ENCODE peak calls at places on chromosome 18, in five cellular contexts. M, Q, J, I and U are unnamed samples.

GRCh38 chr18:75854174-75854573 is 426.7 kb upstream of the SMIM21 start:
- DNase-seq in M (no peak), Q (no peak), J (peak; percentile 18), I (no peak), U (no peak)

GRCh38 chr18:67241292-67241691 is 275.2 kb downstream of the DSEL start:
- DNase-seq in M (no peak), Q (no peak), J (no peak), I (no peak), U (no peak)

GRCh38 chr18:2758309-2758708 is 88.5 kb upstream of the EMILIN2 start:
- DNase-seq in M (no peak), Q (no peak), J (no peak), I (no peak), U (no peak)

GRCh38 chr18:56413862-56414261 is 224.5 kb downstream of the TXNL1 start:
- DNase-seq in M (no peak), Q (no peak), J (no peak), I (no peak), U (no peak)

GRCh38 chr18:32909798-32910561 is 137.2 kb upstream of the KLHL14 start:
- DNase-seq in M (no peak), Q (no peak), J (peak; percentile 28), I (no peak), U (no peak)

GRCh38 chr18:59881728-59882685 is 17.8 kb upstream of the PMAIP1 start:
- DNase-seq in M (peak; percentile 80), Q (no peak), J (no peak), I (peak; percentile 82), U (no peak)

GRCh38 chr18:78641689-78642231 is 337.9 kb upstream of the SALL3 start:
- DNase-seq in M (no peak), Q (no peak), J (no peak), I (no peak), U (no peak)

GRCh38 chr18:22604390-22604985 is 186.8 kb upstream of the CTAGE1 start:
- DNase-seq in M (no peak), Q (no peak), J (no peak), I (peak; percentile 71), U (no peak)

GRCh38 chr18:5142859-5143258 is 54.2 kb downstream of the AKAIN1 start:
- DNase-seq in M (no peak), Q (no peak), J (no peak), I (no peak), U (no peak)

GRCh38 chr18:21441670-21442069 is 158.8 kb downstream of the ESCO1 start:
- DNase-seq in M (no peak), Q (no peak), J (no peak), I (no peak), U (no peak)

GRCh38 chr18:63368611-63369010 is 1.6 kb upstream of the KDSR start:
- DNase-seq in M (no peak), Q (no peak), J (no peak), I (no peak), U (no peak)

GRCh38 chr18:34624551-34624950 is 85.5 kb upstream of the DTNA start:
- DNase-seq in M (no peak), Q (no peak), J (no peak), I (no peak), U (no peak)

GRCh38 chr18:62403125-62403524 is 78.0 kb downstream of the TNFRSF11A start:
- DNase-seq in M (no peak), Q (no peak), J (no peak), I (no peak), U (no peak)

GRCh38 chr18:35185771-35186170 is 55.1 kb upstream of the ZNF397 start:
- DNase-seq in M (no peak), Q (no peak), J (no peak), I (no peak), U (no peak)

GRCh38 chr18:53944721-53945120 is 279.7 kb downstream of the MBD2 start:
- DNase-seq in M (no peak), Q (no peak), J (peak; percentile 18), I (no peak), U (no peak)

GRCh38 chr18:57441395-57441794 is 6.2 kb downstream of the ONECUT2 start:
- DNase-seq in M (no peak), Q (no peak), J (peak; percentile 71), I (no peak), U (no peak)

GRCh38 chr18:63224574-63224973 is 95.0 kb downstream of the BCL2 start:
- DNase-seq in M (no peak), Q (no peak), J (no peak), I (no peak), U (no peak)

GRCh38 chr18:37489011-37489410 is 76.6 kb downstream of the CELF4 start:
- DNase-seq in M (no peak), Q (no peak), J (no peak), I (no peak), U (no peak)

GRCh38 chr18:74290831-74291770 is 662 bp downstream of the CYB5A start:
- DNase-seq in M (no peak), Q (no peak), J (peak; percentile 71), I (no peak), U (no peak)

GRCh38 chr18:11664286-11664685 is 24.8 kb upstream of the GNAL start:
- DNase-seq in M (no peak), Q (no peak), J (no peak), I (no peak), U (no peak)

GRCh38 chr18:46460754-46461153 is 196.3 kb downstream of the LOXHD1 start:
- DNase-seq in M (no peak), Q (no peak), J (no peak), I (no peak), U (no peak)

GRCh38 chr18:22277758-22278157 is 108.4 kb downstream of the GATA6 start:
- DNase-seq in M (no peak), Q (no peak), J (no peak), I (no peak), U (no peak)

GRCh38 chr18:23618862-23619387 is 32.6 kb upstream of the NPC1 start:
- DNase-seq in M (no peak), Q (no peak), J (peak; percentile 82), I (no peak), U (no peak)

GRCh38 chr18:37465922-37466321 is 99.7 kb downstream of the CELF4 start:
- DNase-seq in M (no peak), Q (no peak), J (peak; percentile 25), I (no peak), U (no peak)

GRCh38 chr18:28961669-28962228 is 784.8 kb upstream of the CDH2 start:
- DNase-seq in M (no peak), Q (no peak), J (peak; percentile 73), I (peak; percentile 5), U (no peak)

DNA sequence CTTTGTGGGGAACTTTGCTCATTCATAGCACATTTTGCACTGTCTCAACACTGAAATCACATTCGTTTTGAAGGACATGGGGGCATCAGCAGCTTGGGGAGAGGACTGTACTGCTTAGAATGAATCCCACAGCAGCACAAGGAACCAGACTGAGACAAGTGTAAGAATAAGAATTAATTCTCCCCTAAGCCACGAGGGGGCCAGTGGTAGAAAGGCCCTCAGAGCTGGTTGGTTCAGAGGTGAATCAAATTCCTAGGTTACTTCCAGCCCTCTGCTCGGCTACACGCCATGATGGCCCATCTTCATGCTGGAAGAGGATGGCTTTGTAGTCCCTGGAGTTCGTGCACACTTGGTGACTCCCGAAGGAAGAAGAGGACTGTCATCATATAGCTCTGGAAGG is 12.0 kb upstream of the MC5R start:
- DNase-seq in M (no peak), Q (no peak), J (no peak), I (no peak), U (no peak)
- TF ChIP-seq CTCF in M (peak; percentile 25), Q (peak; percentile 34), J (no peak), I (peak; percentile 32), U (no peak)

DNA sequence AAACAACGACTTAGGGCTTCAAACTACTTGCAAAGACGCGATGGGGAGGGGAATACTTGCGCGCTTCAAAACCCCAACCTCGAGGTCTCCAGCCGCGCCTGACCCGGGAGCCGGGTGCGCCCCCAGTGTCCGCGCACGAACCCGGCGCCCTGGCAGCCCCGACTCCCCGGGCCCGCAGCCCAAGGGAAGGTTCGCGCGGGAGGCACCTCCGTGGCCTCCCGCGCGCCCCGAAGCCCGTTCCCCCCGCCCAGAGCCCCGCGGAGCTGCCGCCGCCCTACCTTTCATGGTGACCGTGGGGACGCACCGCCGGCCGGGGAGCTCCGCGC is 308 bp downstream of the COLEC12 start:
- DNase-seq in M (no peak), Q (no peak), J (peak; percentile 56), I (no peak), U (no peak)
- TF ChIP-seq CTCF in M (peak; percentile 15), Q (no peak), J (peak; percentile 44), I (no peak), U (peak; percentile 17)

DNA sequence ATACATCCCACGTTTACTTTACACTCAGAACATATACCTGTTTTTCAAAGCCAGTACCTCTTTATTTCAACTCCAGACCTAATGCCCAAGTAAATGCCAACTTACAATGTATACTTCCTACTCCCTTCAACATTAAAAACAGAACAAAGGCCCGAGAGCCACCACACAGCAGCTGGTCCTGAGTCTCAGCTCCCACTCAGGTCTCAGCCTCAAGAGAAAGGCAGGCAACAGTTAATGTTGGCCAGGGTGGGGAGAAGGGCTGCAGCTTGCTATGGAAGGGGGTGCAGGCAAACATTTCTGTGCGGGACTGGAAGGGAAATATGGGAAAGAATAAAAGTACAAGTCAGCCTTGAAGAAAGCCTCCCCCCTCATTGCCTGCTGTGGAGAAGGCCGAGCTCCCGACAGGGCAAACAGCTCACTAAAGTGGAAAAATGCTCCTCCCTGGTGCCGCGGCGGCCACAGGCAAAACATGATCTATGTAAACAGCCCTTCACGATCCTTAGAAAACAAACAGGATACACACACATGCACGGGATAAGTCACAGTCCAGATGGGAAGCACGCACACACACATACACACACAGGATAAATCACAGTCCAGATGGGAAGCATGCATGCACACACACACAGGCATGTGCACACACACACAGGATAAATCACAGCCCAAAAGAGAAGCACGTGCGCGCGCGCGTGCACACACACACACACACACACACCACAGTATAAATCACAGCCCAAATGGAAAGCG is 67.4 kb downstream of the ADNP2 start:
- DNase-seq in M (no peak), Q (no peak), J (no peak), I (no peak), U (no peak)
- TF ChIP-seq CTCF in M (no peak), Q (no peak), J (no peak), I (no peak), U (no peak)

GRCh38 chr18:45060102-45060501 is 379.4 kb downstream of the SETBP1 start:
- DNase-seq in M (no peak), Q (no peak), J (no peak), I (no peak), U (no peak)

GRCh38 chr18:45066210-45066609 is 385.5 kb downstream of the SETBP1 start:
- DNase-seq in M (no peak), Q (no peak), J (no peak), I (no peak), U (no peak)

GRCh38 chr18:45066868-45067267 is 386.2 kb downstream of the SETBP1 start:
- DNase-seq in M (no peak), Q (no peak), J (no peak), I (no peak), U (no peak)

GRCh38 chr18:45061359-45061758 is 380.7 kb downstream of the SETBP1 start:
- DNase-seq in M (no peak), Q (no peak), J (peak; percentile 10), I (no peak), U (no peak)

GRCh38 chr18:45063246-45064038 is 382.8 kb downstream of the SETBP1 start:
- DNase-seq in M (no peak), Q (no peak), J (no peak), I (no peak), U (no peak)
- TF ChIP-seq CTCF in M (no peak), Q (no peak), J (no peak), I (no peak), U (no peak)

GRCh38 chr18:8703181-8703638 is 2.1 kb upstream of the MTCL1 start:
- DNase-seq in M (no peak), Q (no peak), J (peak; percentile 76), I (no peak), U (no peak)
- TF ChIP-seq CTCF in M (no peak), Q (no peak), J (no peak), I (no peak), U (no peak)